ENCODE peak calls at places on chromosomes 6 and 20, in five cellular contexts. I is GM03348, R is pancreas, C is omental fat pad, W is AG04450. D is an unnamed sample.

GRCh38 chr20:48791014-48791413 is 36.8 kb downstream of the PREX1 start:
- DNase-seq in I (no peak), R (no peak), C (no peak), W (no peak), D (peak)

GRCh38 chr6:14396826-14397517 is 279.4 kb downstream of the CD83 start:
- DNase-seq in I (peak), R (no peak), C (no peak), W (peak), D (no peak)

GRCh38 chr6:122673345-122673961 is 63.2 kb downstream of the PKIB start:
- DNase-seq in I (no peak), R (no peak), C (no peak), W (no peak), D (no peak)

GRCh38 chr6:157905590-157906337 is 75.9 kb upstream of the SYNJ2 start:
- DNase-seq in I (no peak), R (no peak), C (no peak), W (no peak), D (no peak)

GRCh38 chr6:52546678-52547077 is 30.2 kb downstream of the TRAM2 start:
- DNase-seq in I (no peak), R (no peak), C (no peak), W (no peak), D (no peak)

GRCh38 chr20:17558154-17558940 is 11.5 kb upstream of the DSTN start:
- DNase-seq in I (peak), R (no peak), C (no peak), W (peak), D (no peak)

GRCh38 chr6:74891358-74891811 is 314.5 kb downstream of the COL12A1 start:
- DNase-seq in I (peak), R (no peak), C (no peak), W (peak), D (no peak)

GRCh38 chr6:163414367-163415175 is at the start of gene QKI:
- DNase-seq in I (peak), R (peak), C (no peak), W (no peak), D (peak)

GRCh38 chr6:70221025-70221714 is 81.7 kb downstream of the COL9A1 start:
- DNase-seq in I (peak), R (no peak), C (no peak), W (no peak), D (no peak)

GRCh38 chr6:141326426-141326825 is 806.3 kb upstream of the GJE1 start:
- DNase-seq in I (peak), R (no peak), C (peak), W (peak), D (no peak)

GRCh38 chr20:48153523-48153922 is 368.2 kb upstream of the SULF2 start:
- DNase-seq in I (no peak), R (no peak), C (no peak), W (no peak), D (no peak)

GRCh38 chr6:162363757-162364156 is 363.8 kb downstream of the PRKN start:
- DNase-seq in I (no peak), R (no peak), C (no peak), W (no peak), D (no peak)

GRCh38 chr6:13302291-13302690 is 26.0 kb downstream of the TBC1D7 start:
- DNase-seq in I (no peak), R (no peak), C (no peak), W (no peak), D (no peak)

GRCh38 chr20:23629017-23629541 is 8.7 kb downstream of the CST3 start:
- DNase-seq in I (no peak), R (peak), C (no peak), W (peak), D (no peak)

GRCh38 chr6:112029045-112029822 is 24.7 kb upstream of the CCN6 start:
- DNase-seq in I (peak), R (no peak), C (peak), W (peak), D (peak)

GRCh38 chr6:6654599-6655575 is 66.4 kb downstream of the LY86 start:
- DNase-seq in I (peak), R (no peak), C (no peak), W (no peak), D (no peak)

GRCh38 chr6:141977782-141978181 is 154.9 kb upstream of the GJE1 start:
- DNase-seq in I (no peak), R (no peak), C (no peak), W (no peak), D (no peak)

GRCh38 chr20:14921546-14921945 is 584.1 kb upstream of the FLRT3 start:
- DNase-seq in I (peak), R (no peak), C (no peak), W (no peak), D (no peak)

GRCh38 chr20:50513169-50514034 is 3.2 kb downstream of the PTPN1 start:
- DNase-seq in I (peak), R (no peak), C (no peak), W (no peak), D (no peak)

GRCh38 chr6:75396005-75396800 is 97.4 kb downstream of the FILIP1 start:
- DNase-seq in I (no peak), R (no peak), C (no peak), W (no peak), D (no peak)

GRCh38 chr6:75118925-75119515 is 86.8 kb downstream of the COL12A1 start:
- DNase-seq in I (no peak), R (no peak), C (no peak), W (no peak), D (no peak)

GRCh38 chr6:70164556-70164955 is 138.3 kb downstream of the COL9A1 start:
- DNase-seq in I (no peak), R (no peak), C (no peak), W (no peak), D (no peak)

GRCh38 chr6:53112404-53112803 is 36.2 kb downstream of the GCM1 start:
- DNase-seq in I (no peak), R (no peak), C (no peak), W (no peak), D (no peak)

GRCh38 chr20:37349517-37350491 is 3.9 kb downstream of the SRC start:
- DNase-seq in I (peak), R (peak), C (no peak), W (no peak), D (peak)

GRCh38 chr6:132354517-132355167 is 46.6 kb downstream of the MOXD1 start:
- DNase-seq in I (no peak), R (peak), C (no peak), W (no peak), D (no peak)

GRCh38 chr20:8161262-8162071 is 29.4 kb downstream of the PLCB1 start:
- DNase-seq in I (peak), R (no peak), C (no peak), W (no peak), D (no peak)

GRCh38 chr6:33433560-33434191 is 13.8 kb downstream of the SYNGAP1 start:
- DNase-seq in I (no peak), R (no peak), C (no peak), W (no peak), D (no peak)

GRCh38 chr20:25470045-25470444 is 62.6 kb downstream of the GINS1 start:
- DNase-seq in I (no peak), R (no peak), C (no peak), W (no peak), D (peak)

GRCh38 chr6:158039178-158039557 is 57.5 kb downstream of the SYNJ2 start:
- DNase-seq in I (no peak), R (peak), C (no peak), W (no peak), D (no peak)

GRCh38 chr6:7463785-7464184 is 74.2 kb downstream of the RIOK1 start:
- DNase-seq in I (peak), R (no peak), C (no peak), W (no peak), D (no peak)

GRCh38 chr6:33147807-33148666 is 44.2 kb downstream of the COL11A2 start:
- DNase-seq in I (peak), R (no peak), C (no peak), W (peak), D (no peak)

GRCh38 chr6:149158076-149158475 is 159.4 kb upstream of the TAB2 start:
- DNase-seq in I (no peak), R (no peak), C (no peak), W (no peak), D (no peak)

GRCh38 chr6:163329991-163330390 is 84.5 kb upstream of the QKI start:
- DNase-seq in I (no peak), R (no peak), C (no peak), W (no peak), D (no peak)

GRCh38 chr6:126040826-126041225 is 54.5 kb downstream of the TRMT11 start:
- DNase-seq in I (peak), R (no peak), C (no peak), W (no peak), D (no peak)

GRCh38 chr6:140988780-140989179 is 1143.9 kb upstream of the GJE1 start:
- DNase-seq in I (no peak), R (no peak), C (no peak), W (no peak), D (no peak)

GRCh38 chr6:100775667-100776066 is 105.5 kb downstream of the ASCC3 start:
- DNase-seq in I (peak), R (no peak), C (no peak), W (no peak), D (no peak)

GRCh38 chr6:141426400-141426980 is 706.2 kb upstream of the GJE1 start:
- DNase-seq in I (peak), R (no peak), C (no peak), W (no peak), D (no peak)